ENCODE peak calls at places on chromosomes 1 and 21, in four cellular contexts. V is HepG2, M is WTC11, F is GM12878. A is an unnamed sample.

GRCh38 chr1:76864383-76864782 is 2.9 kb upstream of the ST6GALNAC5 start:
- DNase-seq in V (no peak), F (no peak), M (no peak), A (no peak)

GRCh38 chr1:174982971-174983689 is 16.6 kb upstream of the CACYBP start:
- DNase-seq in V (peak), F (no peak), M (no peak), A (peak)

GRCh38 chr1:175162955-175163354 is 29.6 kb downstream of the KIAA0040 start:
- DNase-seq in V (no peak), M (no peak), F (no peak), A (no peak)

GRCh38 chr1:231272880-231273279 is 31.9 kb downstream of the GNPAT start:
- DNase-seq in M (no peak), V (no peak), F (no peak), A (no peak)

GRCh38 chr1:54564312-54565112 is 16.5 kb downstream of the ACOT11 start:
- DNase-seq in F (no peak), M (peak), V (no peak), A (no peak)

GRCh38 chr1:61741682-61742619 is at the start of gene PATJ:
- DNase-seq in M (peak), V (peak), F (no peak), A (no peak)

GRCh38 chr1:9539829-9540550 is 725 bp downstream of the SLC25A33 start:
- DNase-seq in M (peak), V (no peak), F (no peak), A (peak)

GRCh38 chr21:33403128-33403785 is at the start of gene IFNGR2:
- DNase-seq in F (no peak), V (no peak), M (peak), A (peak)

GRCh38 chr1:37288900-37289299 is 185.5 kb upstream of the ZC3H12A start:
- DNase-seq in M (no peak), V (no peak), F (peak), A (no peak)

GRCh38 chr1:89287182-89288050 is 14.8 kb upstream of the GBP5 start:
- DNase-seq in F (no peak), M (no peak), V (no peak), A (no peak)

GRCh38 chr1:23177438-23178380 is 9.1 kb upstream of the LUZP1 start:
- DNase-seq in M (peak), F (peak), V (peak), A (peak)

GRCh38 chr21:45377866-45378257 is 27.1 kb upstream of the COL18A1 start:
- DNase-seq in V (no peak), M (no peak), F (no peak), A (no peak)

GRCh38 chr1:220391426-220391825 is 119.2 kb upstream of the RAB3GAP2 start:
- DNase-seq in M (no peak), F (no peak), V (no peak), A (no peak)

GRCh38 chr1:87334351-87335174 is 5.9 kb downstream of the LMO4 start:
- DNase-seq in V (no peak), F (no peak), M (peak), A (peak)

GRCh38 chr1:33155877-33156538 is 25.8 kb downstream of the TRIM62 start:
- DNase-seq in V (peak), F (no peak), M (no peak), A (no peak)

GRCh38 chr21:31446206-31446900 is 102.3 kb upstream of the TIAM1 start:
- DNase-seq in F (no peak), M (no peak), V (no peak), A (no peak)

GRCh38 chr1:214550339-214551051 is 907 bp downstream of the PTPN14 start:
- DNase-seq in V (no peak), M (no peak), F (no peak), A (no peak)

GRCh38 chr1:9689011-9689706 is 37.6 kb downstream of the PIK3CD start:
- DNase-seq in V (peak), M (peak), F (no peak), A (peak)

GRCh38 chr1:230286890-230287269 is 139.3 kb downstream of the PGBD5 start:
- DNase-seq in V (no peak), F (no peak), M (no peak), A (no peak)

GRCh38 chr1:186454996-186455395 is 5.9 kb downstream of the PDC start:
- DNase-seq in F (no peak), M (no peak), V (no peak), A (no peak)

GRCh38 chr1:164875518-164875917 is 316.5 kb downstream of the PBX1 start:
- DNase-seq in M (no peak), V (no peak), F (no peak), A (no peak)

GRCh38 chr1:26274801-26275425 is 5.0 kb upstream of the SH3BGRL3 start:
- DNase-seq in F (no peak), V (no peak), M (no peak), A (no peak)

GRCh38 chr1:232891116-232891515 is 59.3 kb upstream of the NTPCR start:
- DNase-seq in M (no peak), V (no peak), F (no peak), A (no peak)

GRCh38 chr21:33011462-33011861 is 14.3 kb upstream of the OLIG2 start:
- DNase-seq in V (peak), M (no peak), F (no peak), A (no peak)

GRCh38 chr1:113434081-113434873 is 44.0 kb downstream of the MAGI3 start:
- DNase-seq in F (no peak), M (no peak), V (peak), A (no peak)

GRCh38 chr21:17371470-17371869 is 141.4 kb upstream of the CXADR start:
- DNase-seq in M (no peak), V (no peak), F (no peak), A (no peak)

GRCh38 chr1:54865238-54866073 is 21.5 kb downstream of the DHCR24 start:
- DNase-seq in V (peak), M (no peak), F (no peak), A (no peak)

GRCh38 chr1:110707257-110707656 is 32.5 kb upstream of the KCNA3 start:
- DNase-seq in M (no peak), F (no peak), V (no peak), A (no peak)

GRCh38 chr1:167463856-167464565 is 54.3 kb downstream of the CD247 start:
- DNase-seq in V (no peak), M (no peak), F (no peak), A (no peak)

GRCh38 chr1:167465018-167465417 is 53.3 kb downstream of the CD247 start:
- DNase-seq in V (no peak), M (no peak), F (no peak), A (no peak)

GRCh38 chr1:167465751-167466150 is 52.6 kb downstream of the CD247 start:
- DNase-seq in V (peak), M (no peak), F (no peak), A (no peak)

GRCh38 chr1:167469280-167469965 is 48.9 kb downstream of the CD247 start:
- DNase-seq in F (no peak), M (no peak), V (no peak), A (no peak)

DNA sequence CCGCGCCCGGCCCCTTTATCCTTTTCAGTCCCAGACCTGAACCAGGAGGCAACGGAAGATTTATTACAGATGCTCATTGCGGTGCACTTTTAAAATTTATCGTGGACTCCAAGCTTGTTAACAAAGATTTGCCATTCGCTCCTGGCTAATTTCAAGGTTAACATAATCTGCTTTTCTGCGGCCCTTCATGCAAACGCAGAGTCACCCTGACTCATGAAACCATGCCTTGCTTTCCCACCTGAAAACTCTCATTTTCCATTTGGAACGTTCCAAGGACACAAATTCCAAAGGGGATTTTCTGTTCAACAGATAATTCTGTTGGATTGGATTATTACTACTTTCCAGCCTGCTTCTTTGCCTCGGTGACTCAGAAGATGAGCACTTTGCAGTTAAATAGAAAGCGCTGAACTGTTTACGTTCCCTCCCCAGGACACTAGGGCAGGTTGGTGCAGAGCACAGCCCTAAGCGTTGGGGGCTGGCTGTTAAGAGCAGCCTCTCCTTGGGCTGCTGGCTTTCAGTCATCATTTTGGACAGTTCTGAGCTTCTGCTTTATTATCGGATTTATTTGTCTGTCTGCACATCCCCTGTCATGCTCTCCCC is 51.1 kb downstream of the CD247 start:
- DNase-seq in M (no peak), F (no peak), V (no peak), A (no peak)
- TF ChIP-seq ESRRA in M (no peak), F (no peak), V (no peak), A (no peak)

GRCh38 chr1:181179980-181180964 is 91.8 kb downstream of the IER5 start:
- DNase-seq in V (no peak), M (peak), F (peak), A (no peak)
- TF ChIP-seq ETV6 in V (no peak), M (no peak), F (no peak), A (no peak)

GRCh38 chr1:183092350-183092749 is 69.1 kb downstream of the LAMC1 start:
- DNase-seq in V (no peak), M (no peak), F (no peak), A (no peak)

GRCh38 chr1:183096351-183096750 is 73.1 kb downstream of the LAMC1 start:
- DNase-seq in M (no peak), V (no peak), F (no peak), A (no peak)

GRCh38 chr1:183093066-183093668 is 69.9 kb downstream of the LAMC1 start:
- DNase-seq in F (no peak), V (no peak), M (no peak), A (no peak)

GRCh38 chr1:183094376-183094775 is 71.2 kb downstream of the LAMC1 start:
- DNase-seq in M (no peak), V (no peak), F (no peak), A (no peak)

GRCh38 chr1:183093821-183094287 is 70.6 kb downstream of the LAMC1 start:
- DNase-seq in F (no peak), V (no peak), M (peak), A (no peak)
- TF ChIP-seq ESRRA in F (no peak), V (no peak), M (no peak), A (no peak)

GRCh38 chr1:228927947-228928898 is 192.9 kb downstream of the RHOU start:
- DNase-seq in M (no peak), F (no peak), V (no peak), A (no peak)

GRCh38 chr1:228923973-228924766 is 188.9 kb downstream of the RHOU start:
- DNase-seq in V (no peak), F (no peak), M (no peak), A (no peak)

GRCh38 chr1:228933753-228934152 is 198.5 kb downstream of the RHOU start:
- DNase-seq in V (peak), F (no peak), M (no peak), A (no peak)

GRCh38 chr1:228930479-228930957 is 195.2 kb downstream of the RHOU start:
- DNase-seq in F (no peak), V (no peak), M (no peak), A (peak)

DNA sequence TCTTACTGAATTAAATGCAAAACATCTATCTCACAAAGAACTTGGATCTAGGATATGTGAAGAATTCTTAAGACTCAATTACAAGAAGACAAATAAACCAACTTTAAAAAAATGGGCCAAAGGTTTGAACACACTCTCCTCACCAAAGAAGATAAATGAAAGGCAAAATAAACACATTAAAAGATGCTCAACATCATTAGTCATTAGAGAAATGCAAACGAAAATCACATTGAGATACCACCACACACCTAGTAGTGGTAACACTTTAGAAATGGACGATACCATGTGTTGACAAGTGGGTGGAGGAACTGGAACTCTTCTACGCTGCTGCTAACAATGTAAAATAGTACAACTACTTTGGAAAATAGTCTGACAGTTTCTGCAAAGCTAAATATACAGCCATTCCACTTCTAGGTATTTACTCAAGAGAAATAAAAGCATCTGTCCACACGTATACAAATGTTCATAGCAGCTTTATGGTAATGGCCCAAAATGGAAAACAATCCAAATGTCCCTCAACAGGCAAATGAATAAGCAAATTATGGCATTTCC is 194.3 kb downstream of the RHOU start:
- DNase-seq in V (no peak), F (no peak), M (no peak), A (no peak)
- TF ChIP-seq ETV6 in V (no peak), F (no peak), M (no peak), A (no peak)

GRCh38 chr21:39386194-39386593 is 37.3 kb upstream of the HMGN1 start:
- DNase-seq in M (no peak), V (peak), F (no peak), A (no peak)
- TF ChIP-seq ESRRA in M (no peak), V (no peak), F (no peak), A (no peak)

GRCh38 chr1:194654956-194655355 is 1468.5 kb upstream of the B3GALT2 start:
- DNase-seq in F (no peak), V (no peak), M (no peak), A (no peak)

DNA sequence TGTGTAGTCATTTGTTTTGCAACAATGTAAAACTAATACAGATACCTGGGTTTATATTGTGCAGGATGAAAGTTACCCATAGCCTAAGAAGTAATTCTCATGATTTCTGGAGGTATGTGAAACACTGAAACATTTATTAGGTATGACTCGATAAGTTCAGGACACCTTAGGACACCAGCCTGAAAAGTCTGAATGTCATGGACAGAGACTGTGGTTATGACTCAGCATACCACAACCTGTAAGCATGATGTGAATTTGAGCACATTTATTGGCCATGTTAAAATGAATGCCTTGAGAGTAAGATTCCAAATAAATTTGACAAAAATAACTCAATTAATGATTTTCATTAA is 1471.7 kb upstream of the B3GALT2 start:
- DNase-seq in V (peak), M (no peak), F (no peak), A (peak)
- TF ChIP-seq ETV6 in V (no peak), M (no peak), F (no peak), A (no peak)

GRCh38 chr21:36321325-36322082 is 1.5 kb downstream of the MORC3 start:
- DNase-seq in F (no peak), V (no peak), M (no peak), A (peak)
- TF ChIP-seq ESRRA in F (no peak), V (no peak), M (no peak), A (no peak)

DNA sequence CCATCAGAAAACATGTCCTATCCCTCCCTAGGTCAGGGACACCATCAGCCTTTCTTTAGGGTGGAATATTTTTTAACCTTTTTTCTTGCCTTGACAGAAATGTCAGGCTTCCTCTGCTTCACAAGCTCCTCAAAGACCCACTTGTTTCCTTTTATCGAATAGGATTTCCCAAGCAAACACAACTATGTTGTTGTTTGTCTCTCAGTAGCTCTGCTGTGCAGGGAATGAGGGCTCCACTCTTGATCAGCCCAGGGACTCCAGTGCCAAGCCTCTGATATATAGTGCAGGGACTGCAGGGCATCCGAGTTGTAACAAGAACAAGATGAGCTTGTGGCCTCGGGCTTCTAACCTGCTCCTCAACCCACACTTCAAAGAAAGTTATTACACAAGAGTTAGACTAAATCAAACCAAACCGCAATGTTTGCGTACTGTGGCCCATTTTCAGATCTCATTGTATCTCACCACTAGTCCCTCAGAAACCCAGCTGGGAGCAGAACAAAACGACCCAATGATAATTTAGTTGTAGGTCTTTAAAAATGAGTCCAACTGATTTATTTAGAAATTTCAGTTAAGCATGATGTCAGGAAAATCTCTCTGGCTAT is 108.1 kb downstream of the ATG4C start:
- DNase-seq in V (peak), F (no peak), M (no peak), A (no peak)
- TF ChIP-seq ETV6 in V (no peak), F (no peak), M (no peak), A (no peak)

GRCh38 chr1:72007312-72007711 is 275.0 kb downstream of the NEGR1 start:
- DNase-seq in F (no peak), V (no peak), M (no peak), A (no peak)

GRCh38 chr1:72011721-72012120 is 270.6 kb downstream of the NEGR1 start:
- DNase-seq in V (no peak), F (no peak), M (no peak), A (no peak)

GRCh38 chr1:72009756-72010441 is 272.4 kb downstream of the NEGR1 start:
- DNase-seq in V (no peak), M (no peak), F (no peak), A (no peak)

GRCh38 chr1:72006092-72006491 is 276.2 kb downstream of the NEGR1 start:
- DNase-seq in F (no peak), M (no peak), V (no peak), A (no peak)

GRCh38 chr1:72009170-72009569 is 273.2 kb downstream of the NEGR1 start:
- DNase-seq in V (no peak), M (no peak), F (no peak), A (no peak)
- TF ChIP-seq ESRRA in V (no peak), M (no peak), F (no peak), A (no peak)

GRCh38 chr1:85089203-85089602 is 40.9 kb upstream of the MCOLN3 start:
- DNase-seq in V (no peak), M (no peak), F (no peak), A (no peak)

GRCh38 chr1:85088408-85088784 is 40.1 kb upstream of the MCOLN3 start:
- DNase-seq in V (no peak), M (no peak), F (no peak), A (no peak)

GRCh38 chr1:85093644-85094043 is 45.3 kb upstream of the MCOLN3 start:
- DNase-seq in M (no peak), F (no peak), V (no peak), A (no peak)

GRCh38 chr1:85090225-85090624 is 41.9 kb upstream of the MCOLN3 start:
- DNase-seq in V (no peak), F (no peak), M (no peak), A (no peak)

GRCh38 chr1:85091647-85092295 is 43.5 kb upstream of the MCOLN3 start:
- DNase-seq in V (no peak), M (no peak), F (no peak), A (no peak)
- TF ChIP-seq ETV6 in V (no peak), M (no peak), F (no peak), A (no peak)